ENCODE peak calls at places on chromosome 2, in nine cellular contexts. V, Y, G, J, Q, B, F, M and H are unnamed samples.

GRCh38 chr2:232400244-232401015 is 6.2 kb upstream of the ALPG start:
- DNase-seq in Q (no peak), Y (no peak), G (no peak), B (no peak), M (no peak), V (no peak), J (no peak), F (no peak), H (no peak)

GRCh38 chr2:100683231-100683630 is 120.4 kb downstream of the PDCL3 start:
- DNase-seq in J (no peak), Q (no peak), Y (no peak), B (no peak), F (no peak), M (no peak), G (no peak), V (no peak), H (no peak)

GRCh38 chr2:189633392-189633811 is 27.9 kb upstream of the ASNSD1 start:
- DNase-seq in M (no peak), Y (no peak), V (no peak), G (no peak), B (no peak), F (no peak), Q (peak; percentile 30), J (no peak), H (no peak)

GRCh38 chr2:57804971-57805370 is 241.6 kb upstream of the VRK2 start:
- DNase-seq in J (no peak), Q (no peak), B (no peak), F (no peak), G (no peak), Y (no peak), V (no peak), M (no peak), H (no peak)

GRCh38 chr2:11343626-11344341 is 652 bp downstream of the ROCK2 start:
- DNase-seq in J (no peak), F (peak; percentile 70), Q (peak; percentile 56), B (peak; percentile 4), V (peak; percentile 14), G (peak; percentile 67), Y (no peak), M (peak; percentile 31), H (peak; percentile 63)

GRCh38 chr2:148900350-148900749 is 25.3 kb downstream of the KIF5C start:
- DNase-seq in M (no peak), Y (no peak), F (no peak), Q (no peak), J (no peak), V (no peak), G (no peak), B (no peak), H (no peak)

GRCh38 chr2:128437181-128437520 is 118.5 kb upstream of the HS6ST1 start:
- DNase-seq in G (no peak), B (no peak), J (no peak), V (no peak), Y (no peak), F (no peak), M (no peak), Q (no peak), H (no peak)

GRCh38 chr2:232488097-232488711 is 570 bp upstream of the ECEL1 start:
- DNase-seq in B (no peak), G (no peak), V (no peak), F (no peak), J (no peak), Y (no peak), Q (no peak), M (no peak), H (no peak)